ENCODE peak calls at places on chromosomes 12 and 14, in four cellular contexts. R is HepG2, X is K562, W is Panc1. J is an unnamed sample.

GRCh38 chr12:39006286-39006685 is 100.9 kb upstream of the CPNE8 start:
- DNase-seq in R (no peak), X (no peak), W (no peak), J (no peak)

GRCh38 chr12:45532113-45532512 is 197.4 kb upstream of the ARID2 start:
- DNase-seq in R (no peak), X (no peak), W (no peak), J (no peak)

GRCh38 chr12:96361074-96361473 is 39.2 kb downstream of the CDK17 start:
- DNase-seq in R (no peak), X (no peak), W (no peak), J (no peak)

GRCh38 chr14:45089813-45090212 is 5.9 kb downstream of the PRPF39 start:
- DNase-seq in R (no peak), X (no peak), W (no peak), J (no peak)

GRCh38 chr12:64413884-64414283 is 9.7 kb downstream of the XPOT start:
- DNase-seq in R (no peak), X (no peak), W (no peak), J (no peak)

GRCh38 chr12:40946612-40947194 is 241.4 kb upstream of the PDZRN4 start:
- DNase-seq in R (peak), X (peak), W (no peak), J (peak)

GRCh38 chr14:69133206-69134125 is 19.5 kb downstream of the DCAF5 start:
- DNase-seq in R (no peak), X (peak), W (no peak), J (no peak)

GRCh38 chr14:69326611-69327010 is 66.7 kb downstream of the GALNT16 start:
- DNase-seq in R (no peak), X (no peak), W (no peak), J (no peak)

GRCh38 chr14:90091393-90091792 is 29.6 kb downstream of the KCNK13 start:
- DNase-seq in R (no peak), X (no peak), W (no peak), J (no peak)

GRCh38 chr12:52335598-52336262 is 14.5 kb upstream of the KRT83 start:
- DNase-seq in R (no peak), X (no peak), W (no peak), J (no peak)

GRCh38 chr12:119020377-119021360 is 39.3 kb downstream of the SRRM4 start:
- DNase-seq in R (peak), X (peak), W (no peak), J (peak)

GRCh38 chr12:110266980-110267620 is 13.9 kb upstream of the ATP2A2 start:
- DNase-seq in R (no peak), X (peak), W (no peak), J (no peak)

GRCh38 chr14:22928237-22929103 is 706 bp downstream of the PRMT5 start:
- DNase-seq in R (no peak), X (peak), W (no peak), J (no peak)

GRCh38 chr12:24109381-24110039 is 160.0 kb upstream of the SOX5 start:
- DNase-seq in R (peak), X (peak), W (no peak), J (no peak)

GRCh38 chr12:132827763-132828703 is 636 bp downstream of the GOLGA3 start:
- DNase-seq in R (peak), X (peak), W (no peak), J (no peak)

GRCh38 chr12:77560714-77561113 is 270.0 kb upstream of the NAV3 start:
- DNase-seq in R (peak), X (no peak), W (no peak), J (no peak)

GRCh38 chr12:53754633-53755261 is 3.0 kb upstream of the CISTR start:
- DNase-seq in R (no peak), X (no peak), W (no peak), J (no peak)

GRCh38 chr12:34401659-34402227 is 379.4 kb downstream of the ALG10 start:
- DNase-seq in R (no peak), X (no peak), W (no peak), J (no peak)

GRCh38 chr12:47210776-47211175 is 131.0 kb upstream of the AMIGO2 start:
- DNase-seq in R (no peak), X (no peak), W (no peak), J (no peak)

GRCh38 chr12:12823308-12823707 is 10.2 kb downstream of the DDX47 start:
- DNase-seq in R (no peak), X (no peak), W (no peak), J (no peak)

GRCh38 chr14:87457727-87458126 is 535.3 kb downstream of the GALC start:
- DNase-seq in R (no peak), X (no peak), W (no peak), J (no peak)

GRCh38 chr12:11753826-11754225 is 104.4 kb downstream of the ETV6 start:
- DNase-seq in R (no peak), X (no peak), W (no peak), J (no peak)

GRCh38 chr14:44791730-44792129 is 170.0 kb downstream of the KLHL28 start:
- DNase-seq in R (no peak), X (no peak), W (no peak), J (no peak)

GRCh38 chr12:92075425-92075891 is 70.2 kb downstream of the BTG1 start:
- DNase-seq in R (no peak), X (peak), W (no peak), J (no peak)

GRCh38 chr12:85076688-85077430 is 40.7 kb downstream of the LRRIQ1 start:
- DNase-seq in R (peak), X (peak), W (peak), J (peak)

GRCh38 chr12:71846322-71846940 is 6.9 kb downstream of the TBC1D15 start:
- DNase-seq in R (peak), X (peak), W (no peak), J (peak)

GRCh38 chr14:51546603-51547258 is 105.0 kb upstream of the FRMD6 start:
- DNase-seq in R (no peak), X (no peak), W (no peak), J (no peak)

GRCh38 chr14:99122521-99123125 is 149.4 kb downstream of the BCL11B start:
- DNase-seq in R (no peak), X (no peak), W (no peak), J (no peak)

GRCh38 chr14:71720978-71721624 is 211.1 kb upstream of the RGS6 start:
- DNase-seq in R (peak), X (peak), W (peak), J (peak)

GRCh38 chr12:52223411-52224039 is 9.5 kb upstream of the KRT7 start:
- DNase-seq in R (no peak), X (no peak), W (no peak), J (no peak)

GRCh38 chr12:131818821-131819585 is 9.2 kb upstream of the MMP17 start:
- DNase-seq in R (peak), X (no peak), W (no peak), J (no peak)

GRCh38 chr12:131815132-131815531 is 13.1 kb upstream of the MMP17 start:
- DNase-seq in R (no peak), X (no peak), W (no peak), J (no peak)

GRCh38 chr12:131816495-131816894 is 11.7 kb upstream of the MMP17 start:
- DNase-seq in R (no peak), X (no peak), W (no peak), J (no peak)

DNA sequence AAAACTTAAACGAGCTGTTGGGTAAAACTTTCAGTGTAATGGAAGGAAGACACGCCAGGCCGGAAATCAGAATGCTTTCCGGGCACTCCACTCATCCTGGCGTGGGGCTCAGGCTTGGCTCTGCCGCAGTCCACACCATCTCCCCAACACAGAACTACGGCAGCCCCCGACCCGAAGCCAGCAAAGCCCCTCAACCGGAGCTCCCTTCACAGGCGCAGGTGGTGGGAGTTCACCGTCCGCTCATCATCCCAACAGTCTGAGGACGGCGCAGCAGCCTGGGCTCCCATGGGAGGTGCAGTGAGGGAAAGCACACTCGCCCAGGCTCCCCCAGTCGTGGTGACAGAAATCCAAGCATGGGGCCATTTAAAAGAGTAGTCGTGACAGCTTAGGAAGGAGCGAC is 11.0 kb upstream of the MMP17 start:
- DNase-seq in R (no peak), X (no peak), W (no peak), J (no peak)
- TF ChIP-seq TCF7L2 in R (no peak), X (no peak), W (no peak), J (no peak)

DNA sequence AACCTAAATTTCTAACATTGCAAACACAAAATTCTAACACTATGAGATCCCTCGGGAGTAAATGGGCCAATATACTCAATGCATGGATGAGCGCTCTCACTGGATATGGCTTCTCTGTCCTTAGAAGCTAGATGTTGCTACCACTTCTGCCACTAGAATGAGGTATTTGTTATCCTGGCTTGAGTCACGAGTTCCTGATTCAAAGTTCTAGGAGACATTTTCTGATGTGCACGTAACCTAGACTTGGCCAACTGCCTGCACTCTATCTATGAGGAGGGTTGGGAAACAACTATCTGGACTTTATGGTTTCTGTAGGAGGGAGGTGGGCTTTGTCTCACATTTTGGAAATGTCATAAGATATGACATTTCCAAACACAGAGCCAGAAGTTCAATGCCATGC is 37.6 kb downstream of the FERMT2 start:
- DNase-seq in R (no peak), X (no peak), W (no peak), J (no peak)
- TF ChIP-seq TCF7L2 in R (no peak), X (no peak), W (no peak), J (no peak)

DNA sequence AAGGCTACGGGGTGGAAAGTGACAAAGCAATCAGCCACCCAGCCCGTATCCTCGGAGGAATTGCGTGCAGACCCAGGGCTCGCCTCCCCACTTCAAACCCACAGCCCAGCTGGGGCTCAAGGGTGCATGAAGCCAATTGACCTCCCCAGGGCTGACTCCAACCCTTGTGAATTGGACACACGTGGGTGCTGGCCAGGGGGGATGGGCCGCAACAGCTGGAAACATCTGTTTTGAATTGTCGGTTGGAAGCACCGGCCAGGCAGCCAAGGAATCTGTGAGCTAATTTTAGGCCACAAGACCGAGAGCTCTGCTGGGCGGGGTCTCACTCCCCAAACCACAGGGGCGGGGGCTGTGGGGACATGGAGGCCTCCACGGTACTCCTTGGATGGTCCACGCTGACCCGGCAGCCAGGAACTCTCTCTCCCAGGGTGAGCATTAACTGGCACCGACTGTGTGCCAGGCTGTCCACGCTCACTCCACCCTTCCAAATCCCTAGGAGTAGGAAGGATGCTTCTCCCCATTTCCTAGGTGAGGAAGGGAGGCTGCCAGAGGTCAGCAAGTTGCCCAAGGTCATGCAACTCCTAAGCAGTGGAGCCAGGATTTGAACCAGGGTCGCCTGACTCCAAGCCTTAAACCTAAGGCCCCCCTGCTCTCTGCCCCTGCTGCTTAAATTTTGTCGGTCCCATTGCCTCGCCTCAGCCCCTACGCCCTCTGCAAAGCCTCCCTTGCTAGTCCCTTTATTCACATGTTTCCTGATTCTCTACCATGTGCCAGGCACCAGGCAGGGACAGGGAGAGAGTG is 11.9 kb upstream of the TMEM119 start:
- DNase-seq in R (no peak), X (peak), W (no peak), J (no peak)
- TF ChIP-seq TCF7L2 in R (no peak), X (no peak), W (no peak), J (no peak)

GRCh38 chr12:10220398-10221077 is 7.9 kb downstream of the GABARAPL1 start:
- DNase-seq in R (no peak), X (no peak), W (no peak), J (no peak)
- TF ChIP-seq TCF7L2 in R (no peak), X (no peak), W (no peak), J (no peak)

GRCh38 chr14:96629082-96629481 is 126.9 kb downstream of the PAPOLA start:
- DNase-seq in R (no peak), X (no peak), W (no peak), J (no peak)
- TF ChIP-seq TCF7L2 in R (no peak), X (no peak), W (no peak), J (no peak)

DNA sequence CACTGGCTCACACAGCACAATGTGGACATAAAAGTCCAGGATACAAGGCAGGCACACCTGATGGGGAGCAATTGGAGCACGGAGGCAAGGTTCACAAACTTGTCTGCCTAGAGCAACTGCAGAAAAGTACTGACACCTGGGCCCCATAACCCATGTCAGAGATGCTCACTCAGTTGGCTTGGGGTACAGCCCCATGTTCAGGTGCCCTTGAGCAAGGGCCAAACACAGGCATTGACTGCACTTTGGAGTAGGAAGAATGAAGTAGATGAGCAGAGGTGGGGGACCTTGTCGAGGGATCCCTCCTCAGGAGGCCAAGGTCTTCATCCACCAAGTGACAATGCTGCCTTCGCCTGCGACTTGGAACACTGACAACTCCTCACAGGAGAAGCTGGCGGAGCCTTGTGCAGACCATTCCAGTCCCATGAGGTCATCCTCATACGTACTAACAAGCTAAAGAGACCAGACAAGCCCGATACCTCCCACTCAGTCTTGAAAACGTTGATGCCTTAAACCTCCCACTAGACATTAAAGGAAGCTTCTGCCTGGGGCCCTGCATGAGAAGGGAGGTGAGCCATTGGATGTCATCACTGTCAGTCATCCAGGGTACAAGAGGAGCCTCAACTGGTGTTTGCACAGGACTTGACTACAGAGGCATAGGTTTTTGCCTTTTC is 42.5 kb upstream of the C14orf180 start:
- DNase-seq in R (no peak), X (no peak), W (no peak), J (peak)
- TF ChIP-seq TCF7L2 in R (no peak), X (no peak), W (no peak), J (no peak)

DNA sequence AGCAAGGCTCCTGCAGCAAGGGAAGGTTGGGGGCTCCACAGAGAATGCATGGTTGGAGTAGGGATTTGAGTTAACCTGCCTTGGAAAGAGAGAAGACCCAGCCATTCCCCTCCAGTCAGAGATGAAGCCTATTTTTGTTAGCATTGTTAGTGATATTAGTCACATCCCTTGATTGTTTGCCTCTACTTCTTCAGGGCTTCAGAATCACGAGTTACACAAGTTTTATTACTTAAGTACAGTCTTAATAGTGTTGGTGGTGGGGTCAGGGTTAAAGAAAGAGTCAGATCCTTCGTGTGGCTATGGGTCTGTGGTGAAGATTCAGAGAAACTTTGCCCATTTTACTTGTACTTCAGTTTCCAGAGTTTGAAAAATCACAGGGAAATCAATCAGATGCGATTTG is 363.1 kb downstream of the LRIG3 start:
- DNase-seq in R (no peak), X (no peak), W (no peak), J (no peak)
- TF ChIP-seq TCF7L2 in R (no peak), X (no peak), W (no peak), J (no peak)

GRCh38 chr12:69339999-69340398 is 8.2 kb upstream of the LYZ start:
- DNase-seq in R (no peak), X (no peak), W (no peak), J (no peak)
- TF ChIP-seq TCF7L2 in R (no peak), X (no peak), W (no peak), J (no peak)

DNA sequence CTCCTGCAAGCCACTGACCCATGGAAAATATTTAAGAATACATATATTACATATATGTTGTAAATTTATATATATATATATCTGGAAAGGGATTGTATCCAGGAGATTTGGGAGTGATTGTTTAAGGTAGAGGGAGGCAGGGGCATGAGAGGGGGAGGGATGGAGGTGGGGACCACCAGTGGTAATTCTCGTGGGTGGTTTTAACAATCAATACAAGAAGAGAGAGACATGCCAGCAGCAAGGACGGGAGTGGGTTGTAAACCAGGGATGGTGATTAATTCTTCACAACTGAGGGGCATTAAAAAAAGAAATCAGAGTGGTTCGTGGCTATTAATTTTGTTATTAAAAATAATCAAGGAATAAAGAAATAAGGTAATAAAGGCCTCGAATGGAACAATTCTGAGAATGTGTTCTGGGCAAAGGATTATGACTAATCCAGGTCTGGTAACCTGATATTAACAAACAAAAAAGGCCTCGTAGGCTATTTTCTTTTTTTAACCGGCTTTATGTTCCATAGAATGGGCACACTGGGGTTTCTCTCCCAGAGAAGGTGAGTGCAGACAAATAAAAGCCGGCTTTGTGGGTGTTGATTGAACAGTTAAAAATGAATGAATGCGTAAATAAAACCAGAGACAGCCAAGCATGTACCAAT is 8.3 kb upstream of the RTL1 start:
- DNase-seq in R (no peak), X (no peak), W (no peak), J (no peak)
- TF ChIP-seq TCF7L2 in R (no peak), X (no peak), W (no peak), J (no peak)

GRCh38 chr14:59055439-59056045 is 132.9 kb upstream of the DAAM1 start:
- DNase-seq in R (peak), X (peak), W (peak), J (peak)
- TF ChIP-seq TCF7L2 in R (no peak), X (no peak), W (no peak), J (no peak)